ENCODE peak calls at places on chromosomes 4 and X, in five cellular contexts. X is neural progenitor cell, M is right lobe of liver, A is HFF-Myc, Z is GM20000. F is an unnamed sample.

GRCh38 chrX:132710756-132711155 is 221.9 kb upstream of the MBNL3 start:
- DNase-seq in X (no peak), M (no peak), A (no peak), Z (no peak), F (no peak)

GRCh38 chrX:49184294-49185061 is 1.7 kb downstream of the PRICKLE3 start:
- DNase-seq in X (peak), M (no peak), A (peak), Z (peak), F (peak)

GRCh38 chr4:81164623-81165416 is 50.2 kb downstream of the PRKG2 start:
- DNase-seq in X (no peak), M (no peak), A (no peak), Z (no peak), F (no peak)

GRCh38 chr4:152525878-152526277 is 10.0 kb downstream of the FBXW7 start:
- DNase-seq in X (no peak), M (no peak), A (no peak), Z (no peak), F (no peak)

GRCh38 chrX:87580862-87581261 is 63.3 kb downstream of the KLHL4 start:
- DNase-seq in X (no peak), M (no peak), A (no peak), Z (no peak), F (no peak)

GRCh38 chr4:100430441-100430840 is 87.4 kb downstream of the EMCN start:
- DNase-seq in X (no peak), M (no peak), A (no peak), Z (no peak), F (no peak)

GRCh38 chr4:68904786-68905185 is 46.8 kb downstream of the UGT2A3 start:
- DNase-seq in X (peak), M (no peak), A (no peak), Z (peak), F (no peak)

GRCh38 chrX:96685205-96686099 is 810 bp downstream of the DIAPH2 start:
- DNase-seq in X (peak), M (peak), A (no peak), Z (peak), F (peak)

GRCh38 chr4:42104521-42104920 is 47.9 kb downstream of the BEND4 start:
- DNase-seq in X (peak), M (no peak), A (peak), Z (no peak), F (no peak)

GRCh38 chrX:39163585-39163984 is 362.3 kb downstream of the MID1IP1 start:
- DNase-seq in X (no peak), M (no peak), A (no peak), Z (no peak), F (no peak)

GRCh38 chr4:183905593-183906485 is 732 bp downstream of the STOX2 start:
- DNase-seq in X (peak), M (peak), A (no peak), Z (peak), F (peak)

GRCh38 chr4:56742080-56742871 is 61.2 kb upstream of the HOPX start:
- DNase-seq in X (no peak), M (no peak), A (no peak), Z (no peak), F (no peak)

GRCh38 chrX:151517421-151517820 is 46.1 kb upstream of the PASD1 start:
- DNase-seq in X (no peak), M (no peak), A (no peak), Z (no peak), F (no peak)

GRCh38 chr4:187128226-187128625 is 404.6 kb upstream of the FAT1 start:
- DNase-seq in X (no peak), M (no peak), A (no peak), Z (no peak), F (no peak)

GRCh38 chr4:81214518-81215218 is 354 bp downstream of the PRKG2 start:
- DNase-seq in X (peak), M (no peak), A (no peak), Z (no peak), F (no peak)

GRCh38 chr4:150647008-150647407 is 65.1 kb downstream of the MAB21L2 start:
- DNase-seq in X (no peak), M (no peak), A (no peak), Z (no peak), F (no peak)

GRCh38 chr4:38757945-38758344 is 24.8 kb downstream of the TLR10 start:
- DNase-seq in X (peak), M (no peak), A (no peak), Z (no peak), F (no peak)

GRCh38 chr4:38762560-38762959 is 20.2 kb downstream of the TLR10 start:
- DNase-seq in X (no peak), M (no peak), A (no peak), Z (peak), F (peak)

GRCh38 chr4:38760915-38761314 is 21.9 kb downstream of the TLR10 start:
- DNase-seq in X (no peak), M (no peak), A (no peak), Z (no peak), F (no peak)

GRCh38 chr4:38759077-38759789 is 23.6 kb downstream of the TLR10 start:
- DNase-seq in X (peak), M (no peak), A (peak), Z (peak), F (peak)

DNA sequence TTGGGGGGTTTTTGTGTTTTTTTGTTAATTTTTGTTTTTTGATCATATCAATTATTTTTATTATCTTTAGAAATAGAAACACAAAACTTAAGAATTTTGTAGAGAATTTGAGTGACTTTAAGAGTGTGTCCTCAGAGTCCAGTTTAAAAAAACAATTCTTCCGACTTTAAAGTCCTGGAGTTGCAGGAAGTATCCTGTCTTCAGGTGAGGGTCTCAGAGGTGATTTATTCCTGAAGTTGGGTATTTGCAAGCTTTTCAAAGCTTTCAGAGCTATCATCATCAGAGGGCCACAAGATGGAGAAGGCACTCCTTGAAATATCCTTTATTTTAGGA is 23.0 kb downstream of the TLR10 start:
- DNase-seq in X (no peak), M (no peak), A (no peak), Z (no peak), F (no peak)
- TF ChIP-seq CTCF in X (no peak), M (no peak), A (no peak), Z (no peak), F (no peak)

DNA sequence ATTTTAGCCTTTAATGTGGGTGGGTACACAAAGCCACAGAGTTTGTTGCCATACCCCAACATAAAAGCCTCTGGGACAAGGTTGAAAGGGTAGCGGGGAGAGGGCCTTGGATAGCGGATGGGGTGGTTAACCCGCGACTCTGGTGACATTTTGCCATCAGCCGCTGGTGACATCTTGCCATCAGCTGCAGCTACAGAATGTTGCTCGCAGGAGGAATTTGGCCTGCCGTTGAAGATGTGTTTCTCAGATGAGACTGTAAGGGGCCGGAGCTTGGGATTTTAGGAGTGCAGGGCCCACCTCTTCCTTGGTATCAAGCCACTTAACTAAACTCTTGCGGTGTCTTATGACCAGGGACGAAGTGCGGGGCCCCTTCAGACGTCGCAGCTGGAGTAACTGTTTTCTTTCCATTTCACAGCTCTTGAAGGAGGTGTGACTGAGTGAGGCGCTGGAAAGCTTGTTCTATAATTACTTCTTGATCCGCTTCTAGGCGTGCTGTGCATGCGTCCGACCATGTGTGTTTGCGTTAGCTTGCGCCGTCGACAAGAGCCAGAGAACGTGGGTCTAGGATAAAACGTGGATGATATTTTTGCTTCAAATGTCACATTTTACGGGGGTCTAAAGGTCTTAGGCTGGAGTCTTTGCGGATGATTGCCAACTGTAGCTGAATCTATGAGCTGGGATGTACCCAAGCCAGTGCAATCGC is 795 bp upstream of the RASL11B start:
- DNase-seq in X (peak), M (no peak), A (no peak), Z (no peak), F (no peak)
- TF ChIP-seq CTCF in X (no peak), M (no peak), A (no peak), Z (no peak), F (no peak)

GRCh38 chr4:94726524-94727123 is 31.1 kb upstream of the BMPR1B start:
- DNase-seq in X (peak), M (no peak), A (no peak), Z (no peak), F (no peak)

GRCh38 chr4:94728056-94728766 is 29.5 kb upstream of the BMPR1B start:
- DNase-seq in X (no peak), M (no peak), A (peak), Z (no peak), F (no peak)

DNA sequence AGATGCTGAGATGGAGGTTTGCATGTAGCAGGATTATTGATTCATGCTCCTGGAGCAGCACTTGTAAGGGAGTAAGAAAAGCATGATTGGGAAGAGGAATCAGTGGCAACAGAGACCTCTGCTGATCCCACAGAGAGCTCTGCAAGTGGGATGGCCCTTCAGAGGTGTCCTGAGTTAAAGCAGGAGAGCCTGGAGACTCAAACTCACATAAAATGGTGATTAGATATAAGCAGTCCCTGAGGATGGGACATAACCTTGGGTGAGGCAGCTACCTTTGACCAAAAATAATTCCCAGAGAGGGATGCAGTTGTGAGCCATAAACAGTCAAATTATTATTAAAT is 25.4 kb upstream of the BMPR1B start:
- DNase-seq in X (no peak), M (no peak), A (no peak), Z (no peak), F (no peak)
- TF ChIP-seq CTCF in X (no peak), M (no peak), A (no peak), Z (no peak), F (no peak)

GRCh38 chr4:163679189-163679588 is 184.7 kb downstream of the TMA16 start:
- DNase-seq in X (peak), M (no peak), A (no peak), Z (peak), F (peak)
- TF ChIP-seq CTCF in X (peak), M (no peak), A (no peak), Z (peak), F (no peak)

F was measured in GM13976.